ENCODE peak calls at places on chromosomes 16 and 17, in nine cellular contexts. K is uterus; H is Peyer's patch; O is colonic mucosa; S is CD8-positive, alpha-beta T cell; R is HAP-1; N is naive thymus-derived CD4-positive, alpha-beta T cell; X is prostate gland; V is heart left ventricle. F is an unnamed sample. For H3K9me3 and H3K36me3, the result is how much of the 10 kb centered on the place peaks cover.

GRCh38 chr16:23245268-23245667 is 56.8 kb upstream of the SCNN1B start:
- DNase-seq in K (no peak), H (no peak), O (no peak), S (no peak), R (no peak), N (no peak), X (peak), V (peak), F (no peak)

GRCh38 chr16:66508261-66508913 is 41.5 kb downstream of the TK2 start:
- DNase-seq in K (peak), H (peak), O (no peak), S (no peak), R (peak), N (no peak), X (peak), V (no peak), F (no peak)

GRCh38 chr17:47210105-47210504 is 957 bp downstream of the MYL4 start:
- DNase-seq in K (no peak), H (no peak), O (no peak), S (no peak), R (no peak), N (no peak), X (no peak), V (no peak), F (no peak)

GRCh38 chr17:65559802-65560627 is 1.4 kb downstream of the AXIN2 start:
- DNase-seq in K (peak), H (no peak), O (peak), S (peak), R (peak), N (peak), X (peak), V (peak), F (peak)

GRCh38 chr16:86925067-86925791 is 346.9 kb downstream of the FOXL1 start:
- DNase-seq in K (no peak), H (no peak), O (no peak), S (no peak), R (no peak), N (no peak), X (no peak), V (no peak), F (no peak)

GRCh38 chr16:81164481-81164880 is 68.3 kb upstream of the GCSH start:
- DNase-seq in K (no peak), H (no peak), O (peak), S (no peak), R (no peak), N (no peak), X (no peak), V (no peak), F (no peak)

GRCh38 chr17:1787301-1787902 is 25.5 kb downstream of the SERPINF1 start:
- DNase-seq in K (peak), H (no peak), O (peak), S (no peak), R (no peak), N (no peak), X (peak), V (no peak), F (peak)

GRCh38 chr16:87661561-87661960 is 59.3 kb downstream of the JPH3 start:
- DNase-seq in K (no peak), H (peak), O (no peak), S (peak), R (peak), N (no peak), X (no peak), V (peak), F (peak)

GRCh38 chr16:85069171-85069570 is 41.6 kb downstream of the KIAA0513 start:
- DNase-seq in K (no peak), H (no peak), O (no peak), S (no peak), R (no peak), N (no peak), X (no peak), V (no peak), F (no peak)

GRCh38 chr17:2056221-2057129 is 1.6 kb downstream of the HIC1 start:
- DNase-seq in K (peak), H (no peak), O (no peak), S (peak), R (no peak), N (peak), X (no peak), V (peak), F (peak)

GRCh38 chr16:30054959-30055553 is 10.5 kb upstream of the ALDOA start:
- DNase-seq in K (no peak), H (no peak), O (peak), S (peak), R (peak), N (peak), X (peak), V (no peak), F (peak)

GRCh38 chr16:89193576-89194293 is 6.6 kb downstream of the SLC22A31 start:
- DNase-seq in K (no peak), H (no peak), O (no peak), S (no peak), R (no peak), N (no peak), X (no peak), V (peak), F (peak)

GRCh38 chr17:59355030-59355694 is 23.7 kb downstream of the YPEL2 start:
- DNase-seq in K (no peak), H (no peak), O (no peak), S (no peak), R (no peak), N (no peak), X (no peak), V (no peak), F (no peak)

GRCh38 chr17:30188211-30188939 is 47.1 kb downstream of the SLC6A4 start:
- DNase-seq in K (no peak), H (no peak), O (no peak), S (no peak), R (no peak), N (no peak), X (no peak), V (no peak), F (no peak)

GRCh38 chr16:70689970-70690905 is 4.4 kb upstream of the MTSS2 start:
- DNase-seq in K (no peak), H (no peak), O (peak), S (no peak), R (no peak), N (no peak), X (no peak), V (peak), F (no peak)

GRCh38 chr17:76079577-76080206 is 710 bp downstream of the ZACN start:
- DNase-seq in K (no peak), H (no peak), O (no peak), S (no peak), R (no peak), N (no peak), X (no peak), V (no peak), F (no peak)

GRCh38 chr16:35386619-35387018 is 1927.2 kb downstream of the TP53TG3F start:
- DNase-seq in K (no peak), H (no peak), O (no peak), S (no peak), R (no peak), N (no peak), X (no peak), V (no peak), F (no peak)
- H3K9me3 ChIP-seq in K (under half), H (under half), O (under half), S (under half), R (under half), N (under half), X (under half), V (under half), F (under half)

GRCh38 chr17:50841277-50841948 is 6.0 kb downstream of the WFIKKN2 start:
- DNase-seq in K (no peak), H (no peak), O (no peak), S (no peak), R (no peak), N (no peak), X (no peak), V (no peak), F (no peak)
- H3K36me3 ChIP-seq in K (under half), H (under half), O (under half), S (under half), R (under half), N (under half), X (under half), V (under half), F (under half)

GRCh38 chr16:35746281-35746962 is 2287.0 kb downstream of the TP53TG3F start:
- DNase-seq in K (no peak), H (no peak), O (no peak), S (no peak), R (no peak), N (no peak), X (no peak), V (no peak), F (no peak)

GRCh38 chr16:35744084-35744483 is 2284.7 kb downstream of the TP53TG3F start:
- DNase-seq in K (no peak), H (no peak), O (no peak), S (no peak), R (no peak), N (no peak), X (no peak), V (no peak), F (no peak)

GRCh38 chr16:35744716-35745115 is 2285.3 kb downstream of the TP53TG3F start:
- DNase-seq in K (no peak), H (no peak), O (no peak), S (no peak), R (no peak), N (no peak), X (no peak), V (no peak), F (no peak)

GRCh38 chr16:35745821-35746248 is 2286.4 kb downstream of the TP53TG3F start:
- DNase-seq in K (no peak), H (no peak), O (no peak), S (no peak), R (no peak), N (no peak), X (no peak), V (no peak), F (peak)

GRCh38 chr16:35745191-35745590 is 2285.8 kb downstream of the TP53TG3F start:
- DNase-seq in K (no peak), H (no peak), O (no peak), S (no peak), R (no peak), N (no peak), X (no peak), V (no peak), F (no peak)
- H3K9me3 ChIP-seq in K (under half), H (under half), O (under half), S (under half), R (under half), N (half or more), X (under half), V (under half), F (under half)

DNA sequence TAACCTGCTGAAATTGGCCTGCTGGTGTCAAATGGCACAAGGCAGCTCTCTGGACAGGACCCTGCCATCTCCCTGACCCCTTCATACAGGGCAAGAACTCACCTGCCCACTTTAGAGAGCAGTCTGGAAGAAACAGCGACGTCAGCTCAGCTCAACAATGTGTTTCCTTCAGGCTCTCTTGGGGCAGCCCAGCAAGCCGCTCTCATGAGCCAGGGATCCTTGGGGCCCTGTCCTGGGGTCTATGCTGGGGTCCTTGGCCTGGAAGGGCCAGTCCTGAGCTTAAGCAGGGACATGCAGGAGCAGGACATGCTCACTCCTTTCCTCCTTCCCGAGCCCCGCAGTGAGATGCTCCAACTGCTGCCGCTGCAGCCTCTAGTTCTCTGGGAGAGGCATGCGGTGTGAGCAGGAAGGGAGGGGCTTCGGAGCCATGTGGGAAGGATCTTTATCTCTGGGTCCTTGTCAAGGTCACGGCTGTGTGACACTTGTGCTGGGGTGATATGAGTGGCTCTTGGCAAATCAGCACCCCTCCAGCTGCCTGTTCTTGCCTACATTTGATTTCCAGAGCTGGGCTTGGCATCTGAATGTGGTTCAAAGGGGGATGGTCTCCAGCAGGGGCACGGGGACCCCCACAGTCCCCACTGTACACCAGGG is 3.4 kb downstream of the C1QTNF1 start:
- DNase-seq in K (peak), H (no peak), O (no peak), S (no peak), R (no peak), N (no peak), X (no peak), V (peak), F (no peak)
- H3K36me3 ChIP-seq in K (under half), H (under half), O (under half), S (under half), R (under half), N (under half), X (under half), V (under half), F (under half)

GRCh38 chr17:78075545-78075944 is 53.0 kb downstream of the TMC6 start:
- DNase-seq in K (no peak), H (no peak), O (no peak), S (no peak), R (no peak), N (no peak), X (no peak), V (no peak), F (no peak)

GRCh38 chr17:78075011-78075410 is 53.5 kb downstream of the TMC6 start:
- DNase-seq in K (no peak), H (no peak), O (no peak), S (no peak), R (no peak), N (no peak), X (no peak), V (no peak), F (no peak)

GRCh38 chr17:78069695-78070094 is 58.9 kb downstream of the TMC6 start:
- DNase-seq in K (no peak), H (no peak), O (no peak), S (no peak), R (no peak), N (no peak), X (no peak), V (no peak), F (no peak)

GRCh38 chr17:78072961-78073360 is 55.6 kb downstream of the TMC6 start:
- DNase-seq in K (no peak), H (no peak), O (no peak), S (no peak), R (no peak), N (no peak), X (no peak), V (no peak), F (no peak)
- H3K9me3 ChIP-seq in K (under half), H (under half), O (under half), S (under half), R (under half), N (under half), X (under half), V (under half), F (under half)

DNA sequence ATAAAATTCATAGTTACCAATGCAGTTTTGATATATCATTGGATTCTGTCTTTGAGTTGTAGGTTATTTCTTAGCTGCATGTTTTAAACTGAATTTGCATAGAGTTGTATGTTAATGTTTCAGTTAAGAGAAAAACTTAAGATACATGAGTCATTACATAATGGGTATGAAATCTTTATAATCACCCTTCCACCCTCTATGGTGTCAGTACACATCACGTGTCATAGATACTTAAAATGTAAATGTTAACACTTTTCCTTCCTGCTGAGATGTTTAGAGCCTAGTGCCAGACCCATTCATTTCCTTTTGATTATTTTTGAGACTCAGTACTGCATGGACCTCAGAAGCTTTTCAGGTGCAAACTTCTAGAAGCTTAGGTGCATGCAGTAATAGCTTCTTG is 20.5 kb downstream of the ZNF207 start:
- DNase-seq in K (no peak), H (no peak), O (no peak), S (no peak), R (no peak), N (no peak), X (no peak), V (no peak), F (no peak)
- H3K36me3 ChIP-seq in K (under half), H (under half), O (under half), S (half or more), R (half or more), N (half or more), X (under half), V (under half), F (half or more)

GRCh38 chr16:60180609-60181008 is 1446.5 kb upstream of the GOT2 start:
- DNase-seq in K (no peak), H (no peak), O (no peak), S (no peak), R (no peak), N (no peak), X (no peak), V (no peak), F (no peak)
- H3K9me3 ChIP-seq in K (under half), H (under half), O (under half), S (under half), R (under half), N (under half), X (under half), V (under half), F (under half)

GRCh38 chr17:3879591-3880417 is 13.0 kb downstream of the CAMKK1 start:
- DNase-seq in K (no peak), H (no peak), O (no peak), S (no peak), R (no peak), N (no peak), X (no peak), V (no peak), F (no peak)
- H3K36me3 ChIP-seq in K (under half), H (under half), O (under half), S (under half), R (under half), N (under half), X (under half), V (under half), F (under half)